ENCODE peak calls at places on chromosomes 12 and 14, in four cellular contexts. R, Q, O and W are unnamed samples.
A peak's percentile ranks its signal among the peaks of the same experiment; 100 is the strongest.

GRCh38 chr12:97464241-97465011 is 1.8 kb downstream of the RMST start:
- DNase-seq in Q (no peak), R (no peak), O (no peak), W (no peak)

GRCh38 chr14:63273717-63274673 is 44.7 kb downstream of the GPHB5 start:
- DNase-seq in Q (no peak), O (peak; percentile 36), R (no peak), W (no peak)

GRCh38 chr14:60116181-60116580 is 24.5 kb downstream of the PCNX4 start:
- DNase-seq in O (no peak), Q (peak; percentile 78), R (no peak), W (peak; percentile 46)

GRCh38 chr12:68532204-68532886 is 78.4 kb upstream of the RAP1B start:
- DNase-seq in R (no peak), O (peak; percentile 15), Q (no peak), W (no peak)

GRCh38 chr12:29102739-29103138 is 46.3 kb upstream of the FAR2 start:
- DNase-seq in O (no peak), Q (no peak), R (no peak), W (no peak)

GRCh38 chr14:45377201-45377600 is 124.2 kb upstream of the MIS18BP1 start:
- DNase-seq in R (no peak), Q (no peak), O (no peak), W (no peak)

GRCh38 chr14:86944434-86944833 is 1048.5 kb downstream of the GALC start:
- DNase-seq in Q (no peak), O (no peak), R (no peak), W (no peak)

GRCh38 chr14:30872602-30873001 is 1.8 kb upstream of the COCH start:
- DNase-seq in Q (no peak), R (no peak), O (no peak), W (no peak)

GRCh38 chr12:94152292-94153083 is 4.1 kb downstream of the PLXNC1 start:
- DNase-seq in R (no peak), Q (no peak), O (no peak), W (no peak)

GRCh38 chr12:24705741-24706358 is 243.1 kb downstream of the BCAT1 start:
- DNase-seq in Q (no peak), R (no peak), O (peak; percentile 59), W (peak; percentile 23)

GRCh38 chr14:72855913-72856312 is 38.0 kb downstream of the DPF3 start:
- DNase-seq in Q (peak; percentile 88), R (peak; percentile 63), O (peak; percentile 41), W (peak; percentile 44)

GRCh38 chr12:122082621-122083356 is 4.2 kb downstream of the MLXIP start:
- DNase-seq in O (peak; percentile 29), Q (no peak), R (no peak), W (no peak)

GRCh38 chr14:51443195-51444018 is 203.4 kb downstream of the TMX1 start:
- DNase-seq in Q (no peak), O (peak; percentile 61), R (no peak), W (peak; percentile 32)

GRCh38 chr12:127363392-127363791 is 903.6 kb upstream of the TMEM132C start:
- DNase-seq in Q (peak; percentile 31), R (no peak), O (no peak), W (peak; percentile 25)

GRCh38 chr14:88490168-88490567 is 64.6 kb downstream of the PTPN21 start:
- DNase-seq in R (no peak), O (no peak), Q (no peak), W (no peak)

GRCh38 chr12:64006211-64006610 is 161.7 kb downstream of the SRGAP1 start:
- DNase-seq in O (peak; percentile 53), Q (no peak), R (peak; percentile 60), W (peak; percentile 84)

GRCh38 chr12:104656921-104657320 is 200.2 kb downstream of the CHST11 start:
- DNase-seq in Q (no peak), R (peak; percentile 75), O (peak; percentile 86), W (peak; percentile 79)

GRCh38 chr14:52950898-52951729 is at the start of gene FERMT2:
- DNase-seq in O (peak; percentile 95), R (peak; percentile 28), Q (peak; percentile 75), W (peak; percentile 88)

GRCh38 chr12:53493610-53494391 is 5.5 kb downstream of the MAP3K12 start:
- DNase-seq in R (no peak), O (no peak), Q (no peak), W (no peak)

GRCh38 chr14:81219821-81220487 is 805 bp downstream of the GTF2A1 start:
- DNase-seq in O (peak; percentile 40), Q (no peak), R (no peak), W (peak; percentile 35)

GRCh38 chr12:62522984-62523383 is 56.4 kb downstream of the MON2 start:
- DNase-seq in Q (no peak), R (no peak), O (peak; percentile 19), W (peak; percentile 43)

GRCh38 chr14:56331815-56332214 is 213.6 kb downstream of the PELI2 start:
- DNase-seq in O (peak; percentile 43), R (no peak), Q (no peak), W (peak; percentile 58)

GRCh38 chr14:25943329-25943728 is 654.5 kb downstream of the NOVA1 start:
- DNase-seq in Q (no peak), R (no peak), O (no peak), W (peak; percentile 4)

GRCh38 chr12:26803552-26803951 is 29.4 kb downstream of the ITPR2 start:
- DNase-seq in R (no peak), Q (peak; percentile 74), O (peak; percentile 52), W (peak; percentile 52)

GRCh38 chr14:49512147-49512551 is 74.0 kb downstream of the RPS29 start:
- DNase-seq in R (peak; percentile 33), O (peak; percentile 50), Q (peak; percentile 94), W (peak; percentile 3)

GRCh38 chr12:53596920-53597363 is 29.2 kb downstream of the ATF7 start:
- DNase-seq in R (peak; percentile 18), Q (no peak), O (peak; percentile 73), W (peak; percentile 72)

GRCh38 chr12:109538191-109538863 is 35.0 kb downstream of the MMAB start:
- DNase-seq in Q (no peak), O (peak; percentile 55), R (no peak), W (no peak)

GRCh38 chr14:95895720-95896119 is 19.1 kb downstream of the TUNAR start:
- DNase-seq in Q (no peak), R (no peak), O (no peak), W (no peak)

GRCh38 chr14:64937821-64938193 is 4.7 kb downstream of the GPX2 start:
- DNase-seq in Q (no peak), O (peak; percentile 37), R (no peak), W (peak; percentile 32)

GRCh38 chr14:43308411-43308810 is 1198.7 kb downstream of the FSCB start:
- DNase-seq in Q (no peak), O (no peak), R (no peak), W (no peak)

GRCh38 chr14:100587763-100588411 is 670 bp upstream of the BEGAIN start:
- DNase-seq in O (peak; percentile 49), R (no peak), Q (no peak), W (no peak)

GRCh38 chr12:13379531-13379930 is 183.0 kb downstream of the EMP1 start:
- DNase-seq in Q (no peak), O (no peak), R (no peak), W (no peak)

DNA sequence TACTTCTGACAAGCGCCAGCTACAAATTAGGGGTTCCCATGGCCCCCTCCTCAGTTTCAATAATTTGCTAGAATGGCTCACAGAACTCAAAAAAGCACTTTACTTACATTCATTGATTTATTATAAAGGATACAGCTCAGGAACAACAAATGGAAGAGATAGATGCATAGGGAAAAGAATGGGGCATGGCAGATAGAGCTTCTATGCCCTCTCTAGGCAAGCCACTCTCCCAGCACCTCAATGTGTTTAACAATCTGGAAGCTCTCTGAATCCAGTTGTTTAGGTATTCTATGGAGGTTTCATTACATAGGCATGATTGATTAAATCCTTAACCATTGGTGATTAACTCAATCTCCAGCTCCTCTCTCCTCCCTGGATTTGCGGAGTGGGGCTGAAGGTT is 184.5 kb upstream of the DAAM1 start:
- DNase-seq in O (peak; percentile 39), R (no peak), Q (no peak), W (peak; percentile 54)
- TF ChIP-seq CTCF in O (peak; percentile 27), R (peak; percentile 69), Q (no peak), W (peak; percentile 62)

GRCh38 chr14:68927956-68928675 is 51.0 kb downstream of the ACTN1 start:
- DNase-seq in O (no peak), R (no peak), Q (no peak), W (no peak)
- H3K4me3 ChIP-seq in O (no peak overlapping the region), R (no peak overlapping the region), Q (no peak overlapping the region), W (no peak overlapping the region)

GRCh38 chr12:12034344-12034743 is 36.4 kb upstream of the BCL2L14 start:
- DNase-seq in R (no peak), Q (no peak), O (no peak), W (no peak)

GRCh38 chr12:12035229-12035628 is 35.5 kb upstream of the BCL2L14 start:
- DNase-seq in Q (no peak), O (no peak), R (no peak), W (no peak)

GRCh38 chr12:12032260-12032761 is 38.4 kb upstream of the BCL2L14 start:
- DNase-seq in O (no peak), Q (no peak), R (no peak), W (no peak)

GRCh38 chr12:12032771-12033588 is 37.8 kb upstream of the BCL2L14 start:
- DNase-seq in R (peak; percentile 61), Q (peak; percentile 72), O (peak; percentile 92), W (peak; percentile 94)

DNA sequence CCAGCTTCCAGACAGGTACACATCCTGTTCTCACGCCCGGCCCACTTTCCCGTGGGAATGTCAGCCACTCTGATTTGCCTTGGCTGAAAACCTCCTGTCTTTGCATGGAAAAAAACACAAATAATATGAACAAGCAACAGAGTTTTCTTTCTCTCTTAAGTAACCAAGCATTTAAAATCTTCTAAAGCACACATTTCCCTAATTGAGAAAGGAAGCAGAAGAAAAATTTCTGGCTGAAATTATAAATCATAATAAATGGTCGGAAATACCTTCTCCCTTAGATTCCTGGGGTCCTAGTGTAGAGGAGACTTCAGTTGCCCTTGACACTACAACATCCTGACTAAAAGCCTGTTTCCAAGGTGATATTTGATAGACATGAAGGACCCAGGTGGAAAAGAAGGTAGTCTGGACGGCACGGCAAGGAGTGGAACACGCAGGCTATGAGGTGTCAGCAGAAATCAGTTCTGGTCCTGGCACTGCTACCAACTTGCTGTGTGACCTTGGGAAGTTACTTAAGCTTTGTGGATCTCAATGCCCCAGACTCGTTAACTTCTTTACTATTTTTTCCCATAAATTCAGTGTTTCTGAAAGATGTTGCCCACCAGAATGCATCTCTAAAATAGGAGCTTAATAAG is 37.0 kb upstream of the BCL2L14 start:
- DNase-seq in Q (no peak), R (no peak), O (no peak), W (no peak)
- TF ChIP-seq CTCF in Q (no peak), R (no peak), O (no peak), W (no peak)

DNA sequence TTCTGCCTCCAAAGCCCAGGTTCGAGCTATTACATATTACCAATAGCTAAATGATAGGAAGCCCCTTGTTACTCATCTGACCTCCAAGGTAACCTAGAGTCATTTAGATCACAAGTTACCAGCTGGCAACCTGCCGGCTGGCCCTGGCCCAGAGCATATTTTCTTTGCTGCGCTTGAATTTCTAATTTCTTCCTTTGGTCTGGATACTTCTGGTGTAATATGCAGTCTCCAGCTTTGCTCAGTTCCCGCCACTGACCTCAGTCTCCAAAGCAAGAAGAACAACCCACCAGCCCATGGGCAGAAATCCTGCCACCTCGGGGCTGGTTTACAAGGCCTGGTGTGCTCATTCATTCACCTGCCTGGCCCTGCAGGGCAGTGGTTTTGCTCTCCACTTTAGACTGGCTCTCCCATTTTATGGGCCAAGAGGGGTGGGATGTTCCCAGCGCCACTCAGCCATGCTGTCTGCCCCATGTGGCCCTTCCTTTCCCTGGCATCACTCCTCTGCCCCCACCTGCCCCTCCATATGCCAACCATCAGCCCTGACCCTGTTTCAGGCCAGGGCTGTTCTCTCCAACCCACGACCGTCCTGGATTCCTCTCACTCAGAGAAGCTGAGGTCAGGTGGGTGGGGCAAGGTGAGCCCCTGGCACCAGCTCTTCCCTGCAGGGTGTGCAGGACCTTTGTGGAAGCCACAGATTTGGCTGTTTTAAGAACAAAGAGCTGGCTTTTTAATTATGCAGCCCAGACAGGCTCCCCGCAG is 76.0 kb downstream of the PRIMA1 start:
- DNase-seq in Q (no peak), O (no peak), R (no peak), W (no peak)
- H3K4me3 ChIP-seq in Q (no peak overlapping the region), O (no peak overlapping the region), R (no peak overlapping the region), W (no peak overlapping the region)